ENCODE peak calls at places on chromosomes 13 and 19, in five cellular contexts. F, P, K, G and J are unnamed samples.

GRCh38 chr19:18933297-18933696 is 7.7 kb downstream of the HOMER3 start:
- DNase-seq in F (no peak), P (no peak), K (no peak), G (no peak), J (no peak)

GRCh38 chr13:62300021-62300420 is 884.4 kb upstream of the PCDH20 start:
- DNase-seq in G (no peak), F (no peak), P (no peak), K (no peak), J (no peak)

GRCh38 chr19:6126335-6126974 is 9.0 kb upstream of the ACSBG2 start:
- DNase-seq in G (peak), F (peak), P (peak), K (no peak), J (peak)

GRCh38 chr13:26872444-26873173 is 112.0 kb upstream of the GPR12 start:
- DNase-seq in K (peak), P (peak), G (peak), F (no peak), J (no peak)

GRCh38 chr13:95677564-95678386 is 836 bp downstream of the DNAJC3 start:
- DNase-seq in G (no peak), F (peak), K (no peak), P (peak), J (no peak)

GRCh38 chr13:24203726-24204295 is 43.3 kb downstream of the SPATA13 start:
- DNase-seq in P (peak), G (no peak), F (no peak), K (no peak), J (no peak)

GRCh38 chr13:33249894-33250293 is 35.7 kb downstream of the STARD13 start:
- DNase-seq in F (no peak), P (no peak), G (no peak), K (no peak), J (no peak)

GRCh38 chr13:32048816-32049215 is 17.2 kb downstream of the FRY start:
- DNase-seq in P (peak), K (no peak), G (no peak), F (no peak), J (no peak)

GRCh38 chr19:47111081-47111589 is 2.4 kb downstream of the ZC3H4 start:
- DNase-seq in F (no peak), K (no peak), G (peak), P (no peak), J (no peak)